ENCODE peak calls at places on chromosomes 1 and 21, in ten cellular contexts. One of them, this sample, is unnamed.

GRCh38 chr21:35565204-35565611 is 495.1 kb downstream of the SETD4 start:
- DNase-seq in fibroblast of lung: peak; percentile 93
- DNase-seq in GM12865: no peak
- DNase-seq in HCT116: no peak
- DNase-seq in mesenchymal stem cell: peak; percentile 92
- DNase-seq in coronary artery: no peak
- DNase-seq in astrocyte of the spinal cord: peak; percentile 94
- DNase-seq in H1: no peak
- DNase-seq in naive thymus-derived CD4-positive, alpha-beta T cell: no peak
- DNase-seq in fibroblast of villous mesenchyme: peak; percentile 91
- DNase-seq in this sample: peak; percentile 88

GRCh38 chr1:63730211-63730610 is 43.6 kb upstream of the ROR1 start:
- DNase-seq in fibroblast of villous mesenchyme: peak; percentile 59
- DNase-seq in fibroblast of lung: no peak
- DNase-seq in mesenchymal stem cell: peak; percentile 62
- DNase-seq in GM12865: no peak
- DNase-seq in H1: no peak
- DNase-seq in astrocyte of the spinal cord: no peak
- DNase-seq in HCT116: no peak
- DNase-seq in naive thymus-derived CD4-positive, alpha-beta T cell: no peak
- DNase-seq in coronary artery: no peak
- DNase-seq in this sample: no peak

GRCh38 chr1:18134324-18135046 is 26.9 kb downstream of the IGSF21 start:
- DNase-seq in HCT116: no peak
- DNase-seq in GM12865: no peak
- DNase-seq in naive thymus-derived CD4-positive, alpha-beta T cell: no peak
- DNase-seq in coronary artery: no peak
- DNase-seq in fibroblast of lung: no peak
- DNase-seq in astrocyte of the spinal cord: no peak
- DNase-seq in H1: no peak
- DNase-seq in mesenchymal stem cell: no peak
- DNase-seq in fibroblast of villous mesenchyme: no peak
- DNase-seq in this sample: no peak

GRCh38 chr1:34973326-34973725 is 11.8 kb downstream of the TMEM35B start:
- DNase-seq in naive thymus-derived CD4-positive, alpha-beta T cell: no peak
- DNase-seq in mesenchymal stem cell: no peak
- DNase-seq in astrocyte of the spinal cord: no peak
- DNase-seq in H1: no peak
- DNase-seq in fibroblast of lung: no peak
- DNase-seq in GM12865: no peak
- DNase-seq in coronary artery: no peak
- DNase-seq in fibroblast of villous mesenchyme: no peak
- DNase-seq in HCT116: no peak
- DNase-seq in this sample: peak; percentile 24

GRCh38 chr1:55893155-55893554 is 678.0 kb upstream of the USP24 start:
- DNase-seq in H1: no peak
- DNase-seq in astrocyte of the spinal cord: peak; percentile 61
- DNase-seq in mesenchymal stem cell: peak; percentile 54
- DNase-seq in coronary artery: no peak
- DNase-seq in naive thymus-derived CD4-positive, alpha-beta T cell: no peak
- DNase-seq in fibroblast of lung: peak; percentile 68
- DNase-seq in fibroblast of villous mesenchyme: peak; percentile 73
- DNase-seq in HCT116: peak; percentile 53
- DNase-seq in GM12865: peak; percentile 52
- DNase-seq in this sample: peak; percentile 69

GRCh38 chr1:165933446-165934170 is 106.2 kb downstream of the UCK2 start:
- DNase-seq in fibroblast of villous mesenchyme: no peak
- DNase-seq in GM12865: no peak
- DNase-seq in naive thymus-derived CD4-positive, alpha-beta T cell: no peak
- DNase-seq in coronary artery: no peak
- DNase-seq in H1: no peak
- DNase-seq in HCT116: no peak
- DNase-seq in mesenchymal stem cell: no peak
- DNase-seq in fibroblast of lung: no peak
- DNase-seq in astrocyte of the spinal cord: no peak
- DNase-seq in this sample: no peak

GRCh38 chr1:53132176-53132575 is 10.3 kb downstream of the SLC1A7 start:
- DNase-seq in naive thymus-derived CD4-positive, alpha-beta T cell: no peak
- DNase-seq in GM12865: no peak
- DNase-seq in H1: no peak
- DNase-seq in mesenchymal stem cell: no peak
- DNase-seq in astrocyte of the spinal cord: no peak
- DNase-seq in fibroblast of lung: no peak
- DNase-seq in HCT116: no peak
- DNase-seq in fibroblast of villous mesenchyme: no peak
- DNase-seq in coronary artery: peak; percentile 58
- DNase-seq in this sample: no peak

GRCh38 chr1:107895403-107896181 is 69.4 kb downstream of the VAV3 start:
- DNase-seq in naive thymus-derived CD4-positive, alpha-beta T cell: no peak
- DNase-seq in mesenchymal stem cell: no peak
- DNase-seq in coronary artery: no peak
- DNase-seq in HCT116: no peak
- DNase-seq in fibroblast of villous mesenchyme: no peak
- DNase-seq in astrocyte of the spinal cord: no peak
- DNase-seq in fibroblast of lung: no peak
- DNase-seq in GM12865: peak; percentile 43
- DNase-seq in H1: no peak
- DNase-seq in this sample: no peak

GRCh38 chr1:174023438-174023837 is 1.3 kb upstream of the RC3H1 start:
- DNase-seq in HCT116: peak; percentile 50
- DNase-seq in coronary artery: no peak
- DNase-seq in GM12865: no peak
- DNase-seq in astrocyte of the spinal cord: peak; percentile 48
- DNase-seq in fibroblast of villous mesenchyme: no peak
- DNase-seq in naive thymus-derived CD4-positive, alpha-beta T cell: peak; percentile 13
- DNase-seq in mesenchymal stem cell: peak; percentile 86
- DNase-seq in fibroblast of lung: peak; percentile 50
- DNase-seq in H1: no peak
- DNase-seq in this sample: peak; percentile 74

GRCh38 chr1:38962560-38962959 is 20.9 kb upstream of the RHBDL2 start:
- DNase-seq in naive thymus-derived CD4-positive, alpha-beta T cell: no peak
- DNase-seq in fibroblast of lung: peak; percentile 13
- DNase-seq in HCT116: no peak
- DNase-seq in H1: no peak
- DNase-seq in coronary artery: no peak
- DNase-seq in astrocyte of the spinal cord: no peak
- DNase-seq in GM12865: no peak
- DNase-seq in mesenchymal stem cell: peak; percentile 43
- DNase-seq in fibroblast of villous mesenchyme: peak; percentile 37
- DNase-seq in this sample: peak; percentile 42

GRCh38 chr1:41802532-41803501 is 115.9 kb downstream of the HIVEP3 start:
- DNase-seq in mesenchymal stem cell: no peak
- DNase-seq in H1: no peak
- DNase-seq in naive thymus-derived CD4-positive, alpha-beta T cell: peak; percentile 51
- DNase-seq in coronary artery: peak; percentile 83
- DNase-seq in astrocyte of the spinal cord: no peak
- DNase-seq in GM12865: peak; percentile 84
- DNase-seq in fibroblast of lung: no peak
- DNase-seq in HCT116: no peak
- DNase-seq in fibroblast of villous mesenchyme: no peak
- DNase-seq in this sample: peak; percentile 78

GRCh38 chr1:27659497-27660299 is 12.3 kb downstream of the IFI6 start:
- DNase-seq in fibroblast of villous mesenchyme: peak; percentile 83
- DNase-seq in astrocyte of the spinal cord: peak; percentile 78
- DNase-seq in HCT116: peak; percentile 54
- DNase-seq in mesenchymal stem cell: peak; percentile 88
- DNase-seq in GM12865: peak; percentile 96
- DNase-seq in naive thymus-derived CD4-positive, alpha-beta T cell: peak; percentile 77
- DNase-seq in H1: no peak
- DNase-seq in fibroblast of lung: peak; percentile 79
- DNase-seq in coronary artery: peak; percentile 93
- DNase-seq in this sample: peak; percentile 86

GRCh38 chr1:15727021-15727420 is 9.0 kb upstream of the SLC25A34 start:
- DNase-seq in astrocyte of the spinal cord: no peak
- DNase-seq in mesenchymal stem cell: no peak
- DNase-seq in fibroblast of villous mesenchyme: no peak
- DNase-seq in GM12865: no peak
- DNase-seq in H1: no peak
- DNase-seq in HCT116: no peak
- DNase-seq in fibroblast of lung: no peak
- DNase-seq in naive thymus-derived CD4-positive, alpha-beta T cell: no peak
- DNase-seq in coronary artery: no peak
- DNase-seq in this sample: no peak

GRCh38 chr1:74426208-74426932 is 86.0 kb downstream of the LRRC53 start:
- DNase-seq in coronary artery: no peak
- DNase-seq in astrocyte of the spinal cord: peak; percentile 5
- DNase-seq in HCT116: no peak
- DNase-seq in naive thymus-derived CD4-positive, alpha-beta T cell: no peak
- DNase-seq in fibroblast of lung: peak; percentile 14
- DNase-seq in mesenchymal stem cell: no peak
- DNase-seq in GM12865: peak; percentile 5
- DNase-seq in H1: no peak
- DNase-seq in fibroblast of villous mesenchyme: no peak
- DNase-seq in this sample: peak; percentile 1

GRCh38 chr1:159960721-159961381 is 6.8 kb upstream of the SLAMF9 start:
- DNase-seq in astrocyte of the spinal cord: peak; percentile 62
- DNase-seq in fibroblast of lung: peak; percentile 87
- DNase-seq in coronary artery: peak; percentile 83
- DNase-seq in GM12865: no peak
- DNase-seq in H1: no peak
- DNase-seq in fibroblast of villous mesenchyme: peak; percentile 36
- DNase-seq in mesenchymal stem cell: peak; percentile 2
- DNase-seq in naive thymus-derived CD4-positive, alpha-beta T cell: no peak
- DNase-seq in HCT116: no peak
- DNase-seq in this sample: peak; percentile 97

GRCh38 chr1:159964144-159964543 is 10.1 kb upstream of the SLAMF9 start:
- DNase-seq in HCT116: no peak
- DNase-seq in mesenchymal stem cell: no peak
- DNase-seq in naive thymus-derived CD4-positive, alpha-beta T cell: no peak
- DNase-seq in coronary artery: peak; percentile 12
- DNase-seq in H1: no peak
- DNase-seq in GM12865: no peak
- DNase-seq in fibroblast of villous mesenchyme: no peak
- DNase-seq in astrocyte of the spinal cord: no peak
- DNase-seq in fibroblast of lung: no peak
- DNase-seq in this sample: no peak

GRCh38 chr1:159959451-159959850 is 5.4 kb upstream of the SLAMF9 start:
- DNase-seq in H1: no peak
- DNase-seq in fibroblast of villous mesenchyme: no peak
- DNase-seq in GM12865: no peak
- DNase-seq in fibroblast of lung: peak; percentile 11
- DNase-seq in mesenchymal stem cell: no peak
- DNase-seq in astrocyte of the spinal cord: no peak
- DNase-seq in naive thymus-derived CD4-positive, alpha-beta T cell: no peak
- DNase-seq in coronary artery: peak; percentile 55
- DNase-seq in HCT116: no peak
- DNase-seq in this sample: peak; percentile 93

GRCh38 chr1:159958721-159959380 is 4.8 kb upstream of the SLAMF9 start:
- DNase-seq in fibroblast of villous mesenchyme: no peak
- DNase-seq in fibroblast of lung: no peak
- DNase-seq in HCT116: no peak
- DNase-seq in astrocyte of the spinal cord: no peak
- DNase-seq in mesenchymal stem cell: no peak
- DNase-seq in GM12865: peak; percentile 59
- DNase-seq in H1: no peak
- DNase-seq in coronary artery: peak; percentile 35
- DNase-seq in naive thymus-derived CD4-positive, alpha-beta T cell: no peak
- DNase-seq in this sample: no peak

GRCh38 chr1:159962176-159962575 is 8.1 kb upstream of the SLAMF9 start:
- DNase-seq in fibroblast of lung: no peak
- DNase-seq in GM12865: no peak
- DNase-seq in fibroblast of villous mesenchyme: no peak
- DNase-seq in astrocyte of the spinal cord: no peak
- DNase-seq in HCT116: no peak
- DNase-seq in mesenchymal stem cell: no peak
- DNase-seq in H1: no peak
- DNase-seq in coronary artery: peak; percentile 52
- DNase-seq in naive thymus-derived CD4-positive, alpha-beta T cell: no peak
- DNase-seq in this sample: no peak
- H3K4me3 ChIP-seq in fibroblast of lung: peak overlapping the region; percentile 12
- H3K4me3 ChIP-seq in GM12865: no peak overlapping the region
- H3K4me3 ChIP-seq in fibroblast of villous mesenchyme: no peak overlapping the region
- H3K4me3 ChIP-seq in astrocyte of the spinal cord: no peak overlapping the region
- H3K4me3 ChIP-seq in HCT116: no peak overlapping the region
- H3K4me3 ChIP-seq in mesenchymal stem cell: no peak overlapping the region
- H3K4me3 ChIP-seq in H1: no peak overlapping the region
- H3K4me3 ChIP-seq in coronary artery: no peak overlapping the region
- H3K4me3 ChIP-seq in naive thymus-derived CD4-positive, alpha-beta T cell: no peak overlapping the region
- H3K4me3 ChIP-seq in this sample: peak overlapping the region; percentile 84

GRCh38 chr1:85992756-85993155 is 163.8 kb downstream of the COL24A1 start:
- DNase-seq in fibroblast of villous mesenchyme: peak; percentile 74
- DNase-seq in mesenchymal stem cell: peak; percentile 16
- DNase-seq in GM12865: peak; percentile 71
- DNase-seq in naive thymus-derived CD4-positive, alpha-beta T cell: no peak
- DNase-seq in H1: no peak
- DNase-seq in HCT116: no peak
- DNase-seq in astrocyte of the spinal cord: peak; percentile 70
- DNase-seq in coronary artery: no peak
- DNase-seq in fibroblast of lung: peak; percentile 67
- DNase-seq in this sample: no peak
- H3K4me3 ChIP-seq in fibroblast of villous mesenchyme: peak overlapping the region; percentile 26
- H3K4me3 ChIP-seq in mesenchymal stem cell: no peak overlapping the region
- H3K4me3 ChIP-seq in GM12865: peak overlapping the region; percentile 52
- H3K4me3 ChIP-seq in naive thymus-derived CD4-positive, alpha-beta T cell: no peak overlapping the region
- H3K4me3 ChIP-seq in H1: no peak overlapping the region
- H3K4me3 ChIP-seq in HCT116: no peak overlapping the region
- H3K4me3 ChIP-seq in astrocyte of the spinal cord: no peak overlapping the region
- H3K4me3 ChIP-seq in coronary artery: no peak overlapping the region
- H3K4me3 ChIP-seq in fibroblast of lung: peak overlapping the region; percentile 5
- H3K4me3 ChIP-seq in this sample: no peak overlapping the region

DNA sequence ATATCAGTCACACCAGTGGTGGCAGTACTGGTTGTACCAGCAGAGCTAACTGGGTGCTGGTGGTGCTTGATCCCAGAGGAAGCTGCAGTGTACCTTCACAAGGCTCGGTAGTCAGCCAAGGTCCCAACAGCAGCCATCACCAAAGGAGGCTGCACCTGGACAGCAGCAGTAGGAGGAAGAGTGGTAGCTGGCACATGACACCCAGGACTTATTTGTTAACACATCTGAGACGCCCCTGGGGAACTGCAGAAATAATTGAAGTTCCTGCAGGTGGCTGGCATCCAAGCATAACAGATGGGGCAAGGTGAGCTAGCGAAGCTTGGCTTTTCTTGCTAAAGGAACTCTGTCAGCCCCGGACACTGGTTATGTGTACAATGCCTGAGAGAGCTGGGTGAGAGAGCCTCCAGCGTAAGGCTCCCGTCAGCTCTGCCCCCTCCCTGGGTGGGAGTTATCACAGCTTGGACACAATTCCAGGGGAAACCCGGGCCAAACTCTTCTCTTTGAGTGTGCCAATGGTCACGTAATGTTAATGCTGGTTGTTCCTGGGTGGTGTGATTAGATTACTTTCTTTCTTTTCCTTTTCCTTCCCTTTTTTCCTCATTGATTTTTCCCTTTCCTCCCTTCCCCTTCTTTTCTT is 29.1 kb upstream of the PARP1 start:
- DNase-seq in HCT116: no peak
- DNase-seq in mesenchymal stem cell: no peak
- DNase-seq in H1: no peak
- DNase-seq in fibroblast of villous mesenchyme: no peak
- DNase-seq in astrocyte of the spinal cord: no peak
- DNase-seq in fibroblast of lung: no peak
- DNase-seq in coronary artery: peak; percentile 24
- DNase-seq in GM12865: peak; percentile 25
- DNase-seq in naive thymus-derived CD4-positive, alpha-beta T cell: no peak
- DNase-seq in this sample: no peak
- H3K4me3 ChIP-seq in HCT116: no peak overlapping the region
- H3K4me3 ChIP-seq in mesenchymal stem cell: no peak overlapping the region
- H3K4me3 ChIP-seq in H1: no peak overlapping the region
- H3K4me3 ChIP-seq in fibroblast of villous mesenchyme: no peak overlapping the region
- H3K4me3 ChIP-seq in astrocyte of the spinal cord: no peak overlapping the region
- H3K4me3 ChIP-seq in fibroblast of lung: no peak overlapping the region
- H3K4me3 ChIP-seq in coronary artery: no peak overlapping the region
- H3K4me3 ChIP-seq in GM12865: no peak overlapping the region
- H3K4me3 ChIP-seq in naive thymus-derived CD4-positive, alpha-beta T cell: no peak overlapping the region
- H3K4me3 ChIP-seq in this sample: no peak overlapping the region

GRCh38 chr21:33761104-33762036 is 119.1 kb downstream of the ITSN1 start:
- DNase-seq in mesenchymal stem cell: peak; percentile 98
- DNase-seq in H1: no peak
- DNase-seq in coronary artery: no peak
- DNase-seq in fibroblast of lung: peak; percentile 100
- DNase-seq in HCT116: peak; percentile 66
- DNase-seq in naive thymus-derived CD4-positive, alpha-beta T cell: no peak
- DNase-seq in fibroblast of villous mesenchyme: peak; percentile 98
- DNase-seq in GM12865: peak; percentile 35
- DNase-seq in astrocyte of the spinal cord: peak; percentile 99
- DNase-seq in this sample: peak; percentile 92
- H3K4me3 ChIP-seq in mesenchymal stem cell: no peak overlapping the region
- H3K4me3 ChIP-seq in H1: no peak overlapping the region
- H3K4me3 ChIP-seq in coronary artery: peak overlapping the region; percentile 23
- H3K4me3 ChIP-seq in fibroblast of lung: peak overlapping the region; percentile 23
- H3K4me3 ChIP-seq in HCT116: no peak overlapping the region
- H3K4me3 ChIP-seq in naive thymus-derived CD4-positive, alpha-beta T cell: no peak overlapping the region
- H3K4me3 ChIP-seq in fibroblast of villous mesenchyme: peak overlapping the region; percentile 37
- H3K4me3 ChIP-seq in GM12865: no peak overlapping the region
- H3K4me3 ChIP-seq in astrocyte of the spinal cord: peak overlapping the region; percentile 8
- H3K4me3 ChIP-seq in this sample: no peak overlapping the region

This sample was measured in epithelial cell of esophagus.